ENCODE peak calls at places on chromosomes 2 and 18, in eight cellular contexts. I is omental fat pad; L is iris pigment epithelial cell; G is fibroblast of the aortic adventitia; D is endothelial cell; C is Caco-2; P is GDM1; J is stimulated activated CD4-positive, alpha-beta T cell treated with anti-CD3 and anti-CD28 coated beads, Interleukin-12 subunit alpha, Interleukin-12 subunit beta, amount 100 ng/mL, for 48 hours. N is an unnamed sample.

GRCh38 chr2:29485631-29486030 is 370.4 kb downstream of the CLIP4 start:
- DNase-seq in C (no peak), P (no peak), I (no peak), D (no peak), J (no peak), G (no peak), L (peak), N (no peak)

GRCh38 chr2:88355486-88355885 is 97.0 kb downstream of the FOXI3 start:
- DNase-seq in J (no peak), I (no peak), P (no peak), C (no peak), L (no peak), G (no peak), D (no peak), N (no peak)

GRCh38 chr2:1132328-1132964 is 181.8 kb downstream of the SNTG2 start:
- DNase-seq in P (no peak), C (no peak), D (no peak), L (no peak), J (peak), G (no peak), I (no peak), N (peak)

GRCh38 chr2:51553456-51553855 is 521.5 kb upstream of the NRXN1 start:
- DNase-seq in L (no peak), G (no peak), P (no peak), C (no peak), I (no peak), D (no peak), J (no peak), N (no peak)

GRCh38 chr2:30271300-30271699 is 40.0 kb downstream of the LBH start:
- DNase-seq in C (no peak), G (no peak), P (no peak), D (no peak), J (no peak), I (no peak), L (no peak), N (no peak)

GRCh38 chr2:79855264-79856006 is 342.6 kb downstream of the CTNNA2 start:
- DNase-seq in L (peak), J (no peak), C (no peak), I (no peak), G (no peak), D (peak), P (no peak), N (peak)

GRCh38 chr18:22455425-22456150 is 37.9 kb upstream of the CTAGE1 start:
- DNase-seq in D (no peak), I (no peak), P (no peak), C (no peak), J (no peak), L (no peak), G (no peak), N (no peak)

GRCh38 chr18:62999392-62999791 is 284.1 kb downstream of the PHLPP1 start:
- DNase-seq in I (no peak), D (no peak), G (peak), J (no peak), C (no peak), L (peak), P (no peak), N (no peak)

GRCh38 chr2:134357814-134358213 is 103.9 kb downstream of the MGAT5 start:
- DNase-seq in I (no peak), L (no peak), D (no peak), P (no peak), G (no peak), C (no peak), J (no peak), N (no peak)

GRCh38 chr2:187842978-187843847 is 289.0 kb upstream of the TFPI start:
- DNase-seq in C (no peak), P (peak), D (peak), J (no peak), L (peak), G (peak), I (no peak), N (peak)

GRCh38 chr2:73110622-73111299 is 2.0 kb downstream of the RAB11FIP5 start:
- DNase-seq in J (no peak), L (peak), G (peak), I (no peak), C (no peak), P (no peak), D (no peak), N (no peak)

GRCh38 chr2:30037016-30037415 is 109.8 kb upstream of the YPEL5 start:
- DNase-seq in L (no peak), D (no peak), I (no peak), J (no peak), G (no peak), P (no peak), C (no peak), N (peak)

GRCh38 chr2:45169339-45170190 is 160.3 kb upstream of the SIX2 start:
- DNase-seq in C (no peak), I (no peak), G (no peak), D (peak), P (no peak), J (no peak), L (peak), N (no peak)

GRCh38 chr2:176136375-176137248 is 7.1 kb downstream of the HOXD8 start:
- DNase-seq in G (no peak), P (no peak), I (no peak), L (no peak), C (peak), D (no peak), J (no peak), N (no peak)

GRCh38 chr2:240986787-240987411 is 11.5 kb upstream of the SNED1 start:
- DNase-seq in P (no peak), C (no peak), L (no peak), J (no peak), G (peak), D (no peak), I (no peak), N (peak)

GRCh38 chr2:230849633-230850357 is 14.9 kb upstream of the ITM2C start:
- DNase-seq in J (peak), D (peak), G (peak), L (no peak), C (no peak), P (no peak), I (peak), N (no peak)

GRCh38 chr2:147739531-147739930 is 105.3 kb upstream of the ACVR2A start:
- DNase-seq in C (no peak), I (no peak), J (no peak), D (no peak), L (peak), G (no peak), P (no peak), N (no peak)

GRCh38 chr2:138948070-138948539 is 167.9 kb upstream of the NXPH2 start:
- DNase-seq in G (peak), J (no peak), C (no peak), L (peak), D (no peak), I (no peak), P (no peak), N (peak)

GRCh38 chr18:37578886-37579513 is 13.4 kb upstream of the CELF4 start:
- DNase-seq in J (no peak), C (no peak), P (no peak), G (peak), L (peak), I (no peak), D (no peak), N (no peak)

GRCh38 chr2:20141056-20141762 is 83.7 kb downstream of the SDC1 start:
- DNase-seq in J (no peak), L (peak), D (no peak), G (peak), I (peak), C (no peak), P (no peak), N (peak)